ENCODE peak calls at places on chromosomes 11 and 22, in four cellular contexts. B is lower lobe of right lung, D is heart right ventricle, H is epithelial cell of esophagus. X is an unnamed sample.

GRCh38 chr11:113363996-113364641 is 23.5 kb upstream of the ANKK1 start:
- DNase-seq in D (no peak), B (no peak), H (no peak), X (no peak)

GRCh38 chr22:17781319-17782031 is 7.2 kb upstream of the BID start:
- DNase-seq in D (no peak), B (no peak), H (peak; percentile 93), X (peak; percentile 66)

GRCh38 chr22:35465109-35465701 is 65.3 kb downstream of the MCM5 start:
- DNase-seq in D (no peak), B (no peak), H (no peak), X (no peak)

GRCh38 chr11:28559497-28559896 is 451.3 kb downstream of the METTL15 start:
- DNase-seq in D (no peak), B (no peak), H (no peak), X (no peak)

GRCh38 chr22:48635825-48636224 is 1191.8 kb downstream of the BRD1 start:
- DNase-seq in D (no peak), B (no peak), H (no peak), X (no peak)

GRCh38 chr11:46553746-46554204 is 40.0 kb downstream of the AMBRA1 start:
- DNase-seq in H (no peak), B (no peak), D (no peak), X (no peak)

GRCh38 chr11:20112291-20113146 is 47.8 kb downstream of the DBX1 start:
- DNase-seq in H (peak; percentile 98), D (peak; percentile 76), B (no peak), X (peak; percentile 84)

GRCh38 chr11:32893091-32893946 is 708 bp downstream of the QSER1 start:
- DNase-seq in H (peak; percentile 46), B (peak; percentile 78), D (peak; percentile 40), X (no peak)

DNA sequence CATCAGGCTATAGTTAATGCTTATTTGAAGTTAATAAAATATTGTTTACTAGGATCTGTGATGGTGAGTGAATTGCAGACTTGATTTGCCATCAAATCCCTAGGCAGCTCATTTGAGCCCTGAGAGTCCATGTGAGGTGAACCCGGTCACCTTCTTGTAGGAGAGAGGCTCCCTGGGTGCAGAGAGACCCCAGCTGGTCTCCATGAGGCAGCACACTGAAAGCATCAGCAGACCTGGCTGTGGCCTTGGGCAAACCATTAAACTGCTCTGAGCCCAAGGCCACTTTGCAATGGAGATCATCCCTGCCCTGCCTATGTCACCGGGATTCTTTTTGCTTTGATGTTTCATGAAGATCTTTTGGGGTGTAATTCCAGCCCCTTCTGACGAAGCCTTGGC is 125.2 kb downstream of the MICAL2 start:
- DNase-seq in D (no peak), B (no peak), H (no peak), X (no peak)
- TF ChIP-seq CTCF in D (no peak), B (no peak), H (no peak), X (peak; percentile 29)

DNA sequence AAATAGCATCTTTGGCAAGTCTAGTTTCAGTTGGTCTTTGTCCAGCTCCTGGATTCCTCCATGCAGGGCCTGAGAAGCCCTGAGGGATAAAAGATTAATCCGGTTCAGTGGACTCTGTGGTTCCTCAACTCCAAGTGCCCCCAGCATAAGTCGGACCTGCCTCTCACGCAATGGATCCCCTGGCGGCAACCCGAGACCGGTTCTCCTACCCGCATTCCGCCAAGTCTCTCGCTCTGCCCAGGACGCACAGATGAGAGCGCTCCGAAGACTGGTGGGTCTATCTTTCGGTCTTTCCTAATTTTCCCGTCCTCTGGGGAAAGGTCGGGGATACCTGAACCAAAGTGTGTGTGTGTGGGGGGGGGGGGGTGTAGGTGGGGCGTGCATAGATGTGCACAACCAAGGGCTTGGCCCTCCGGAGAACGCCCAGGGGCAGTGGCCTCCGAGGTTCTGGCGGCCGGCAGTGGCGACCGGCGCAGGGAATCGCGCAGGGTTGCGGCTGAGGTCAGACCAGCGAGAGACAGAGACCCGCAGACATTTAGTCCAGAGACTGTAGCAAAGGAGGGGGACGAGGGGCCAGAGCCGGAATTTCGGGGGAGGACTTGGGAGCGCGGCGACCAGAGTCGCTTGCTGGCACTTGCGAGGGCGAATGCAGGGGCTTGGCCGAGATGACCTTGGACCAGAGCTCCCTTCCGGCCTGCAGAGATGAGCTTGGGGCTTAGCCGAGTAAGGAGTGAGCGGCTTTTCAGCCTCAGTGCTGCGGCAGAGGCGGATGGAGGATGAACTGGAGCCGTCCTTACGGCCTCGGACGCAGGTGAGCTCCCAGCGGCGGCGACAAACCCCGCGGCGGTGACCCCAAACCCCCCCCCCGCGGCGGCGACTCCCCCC is 712 bp upstream of the SLC2A11 start:
- DNase-seq in B (no peak), H (peak; percentile 47), D (peak; percentile 44), X (no peak)
- TF ChIP-seq CTCF in B (no peak), H (peak; percentile 24), D (peak; percentile 8), X (peak; percentile 4)

GRCh38 chr11:120108154-120108784 is 29.6 kb downstream of the TRIM29 start:
- DNase-seq in H (peak; percentile 69), D (peak; percentile 48), B (peak; percentile 76), X (no peak)
- TF ChIP-seq CTCF in H (peak; percentile 99), D (peak; percentile 99), B (peak; percentile 99), X (peak; percentile 100)

DNA sequence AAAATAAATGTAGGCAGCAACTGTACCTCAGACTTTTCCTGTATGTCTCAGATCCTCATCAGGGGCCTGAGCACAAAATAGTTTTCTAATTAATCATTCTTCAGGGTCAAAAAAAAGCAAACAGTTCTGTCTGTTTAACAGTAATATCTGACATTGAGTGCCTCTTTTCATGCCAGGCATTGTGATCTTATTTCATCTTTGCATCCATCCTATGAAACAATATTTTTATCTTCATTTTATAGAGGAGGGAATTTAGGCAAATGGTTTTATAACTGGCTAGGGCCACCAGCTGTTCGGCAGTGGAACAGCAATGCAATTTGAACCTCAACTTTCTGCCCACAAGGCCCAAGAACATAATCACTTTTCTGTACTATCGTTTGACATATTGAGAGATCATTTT is 145.6 kb downstream of the WNT7B start:
- DNase-seq in H (no peak), D (no peak), B (no peak), X (no peak)
- TF ChIP-seq CTCF in H (peak; percentile 33), D (no peak), B (peak; percentile 37), X (peak; percentile 65)

DNA sequence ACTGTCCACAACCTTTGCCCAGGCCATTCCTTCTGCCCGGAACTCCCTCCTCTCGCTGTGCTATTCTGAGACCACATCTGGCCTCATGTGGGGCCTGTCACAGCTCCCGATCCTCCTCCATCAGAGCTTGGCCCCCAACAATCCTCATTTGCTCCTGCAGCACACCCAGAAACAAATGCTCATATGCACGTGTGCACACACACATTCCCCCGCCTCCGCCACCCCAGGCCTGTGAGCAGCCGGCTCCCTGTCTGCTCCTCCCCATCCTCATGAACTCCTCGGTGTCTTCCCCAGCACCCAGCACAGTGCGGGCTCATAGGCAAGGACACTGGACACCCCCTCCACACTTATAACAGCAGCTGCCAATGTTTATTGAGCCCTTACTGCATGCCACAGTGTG is 29.7 kb upstream of the PICK1 start:
- DNase-seq in B (no peak), H (no peak), D (no peak), X (no peak)
- TF ChIP-seq CTCF in B (no peak), H (no peak), D (no peak), X (no peak)

GRCh38 chr11:35461917-35462316 is 42.6 kb upstream of the SLC1A2 start:
- DNase-seq in D (no peak), B (no peak), H (no peak), X (no peak)
- TF ChIP-seq CTCF in D (no peak), B (no peak), H (no peak), X (no peak)

GRCh38 chr11:65859134-65859811 is 960 bp upstream of the MUS81 start:
- DNase-seq in D (peak; percentile 99), H (peak; percentile 98), B (peak; percentile 100), X (peak; percentile 83)
- TF ChIP-seq CTCF in D (no peak), H (no peak), B (peak; percentile 37), X (no peak)

GRCh38 chr11:72725731-72726042 is 26.5 kb downstream of the ARAP1 start:
- DNase-seq in D (no peak), H (no peak), B (no peak), X (no peak)

GRCh38 chr11:72726266-72727220 is 25.7 kb downstream of the ARAP1 start:
- DNase-seq in B (peak; percentile 50), D (no peak), H (peak; percentile 59), X (no peak)

GRCh38 chr11:72724021-72724561 is 28.1 kb downstream of the ARAP1 start:
- DNase-seq in D (no peak), H (peak; percentile 65), B (no peak), X (no peak)

GRCh38 chr11:72723508-72723907 is 28.7 kb downstream of the ARAP1 start:
- DNase-seq in B (no peak), D (no peak), H (peak; percentile 61), X (no peak)

GRCh38 chr11:72724851-72725730 is 27.1 kb downstream of the ARAP1 start:
- DNase-seq in B (no peak), H (peak; percentile 87), D (peak; percentile 78), X (peak; percentile 45)
- TF ChIP-seq CTCF in B (peak; percentile 86), H (peak; percentile 93), D (peak; percentile 88), X (peak; percentile 95)

GRCh38 chr11:270451-271208 is 7.6 kb upstream of the NLRP6 start:
- DNase-seq in D (no peak), B (no peak), H (no peak), X (no peak)

GRCh38 chr11:266676-267439 is 11.3 kb upstream of the NLRP6 start:
- DNase-seq in D (no peak), H (no peak), B (no peak), X (no peak)

GRCh38 chr11:267491-267994 is 10.7 kb upstream of the NLRP6 start:
- DNase-seq in H (no peak), B (peak; percentile 86), D (no peak), X (no peak)

GRCh38 chr11:271316-271715 is 6.9 kb upstream of the NLRP6 start:
- DNase-seq in B (no peak), D (no peak), H (no peak), X (no peak)

GRCh38 chr11:269146-269890 is 8.9 kb upstream of the NLRP6 start:
- DNase-seq in B (no peak), D (no peak), H (peak; percentile 71), X (no peak)
- TF ChIP-seq CTCF in B (no peak), D (no peak), H (peak; percentile 24), X (no peak)

GRCh38 chr11:30345644-30346043 is 22.7 kb downstream of the ARL14EP start:
- DNase-seq in B (no peak), D (no peak), H (no peak), X (no peak)

GRCh38 chr11:30351061-30351460 is 28.2 kb downstream of the ARL14EP start:
- DNase-seq in D (no peak), B (no peak), H (no peak), X (no peak)

GRCh38 chr11:30349885-30350284 is 27.0 kb downstream of the ARL14EP start:
- DNase-seq in D (no peak), H (no peak), B (no peak), X (no peak)

GRCh38 chr11:30346068-30346688 is 23.3 kb downstream of the ARL14EP start:
- DNase-seq in H (peak; percentile 66), D (peak; percentile 19), B (no peak), X (no peak)

GRCh38 chr11:30348035-30348434 is 25.1 kb downstream of the ARL14EP start:
- DNase-seq in D (no peak), B (no peak), H (no peak), X (no peak)
- TF ChIP-seq CTCF in D (no peak), B (no peak), H (no peak), X (no peak)